ENCODE peak calls at places on chromosomes 12 and 14, in seven cellular contexts. Q is spleen, L is uterus, N is heart right ventricle, M is astrocyte, R is Peyer's patch, W is dorsolateral prefrontal cortex. J is an unnamed sample.

GRCh38 chr14:93007225-93007997 is 84.5 kb downstream of the CHGA start:
- DNase-seq in Q (no peak), W (peak), L (peak), R (peak), N (no peak), M (peak), J (peak)

GRCh38 chr14:65824285-65824977 is 411.9 kb downstream of the FUT8 start:
- DNase-seq in R (peak), M (peak), L (peak), N (no peak), W (peak), Q (no peak), J (peak)

GRCh38 chr12:52058631-52059324 is 7.5 kb downstream of the NR4A1 start:
- DNase-seq in L (no peak), N (no peak), R (no peak), W (peak), Q (no peak), M (no peak), J (no peak)

GRCh38 chr14:94162466-94162865 is 11.7 kb upstream of the PPP4R4 start:
- DNase-seq in W (no peak), N (no peak), R (no peak), Q (no peak), M (no peak), L (no peak), J (no peak)

GRCh38 chr12:126487581-126487980 is 1422.3 kb downstream of the AACS start:
- DNase-seq in L (no peak), W (no peak), M (peak), Q (no peak), N (no peak), R (no peak), J (no peak)

GRCh38 chr14:74733241-74733640 is 20.3 kb downstream of the FCF1 start:
- DNase-seq in M (no peak), L (no peak), W (no peak), N (no peak), Q (no peak), R (no peak), J (no peak)

GRCh38 chr12:57770734-57771133 is 1.2 kb downstream of the METTL1 start:
- DNase-seq in R (no peak), W (no peak), N (no peak), L (no peak), Q (no peak), M (no peak), J (no peak)

GRCh38 chr12:89453579-89453978 is 71.0 kb downstream of the GALNT4 start:
- DNase-seq in R (no peak), M (peak), Q (no peak), W (no peak), L (no peak), N (no peak), J (peak)

GRCh38 chr12:9404469-9405260 is 196.5 kb upstream of the PZP start:
- DNase-seq in L (peak), Q (no peak), W (no peak), N (no peak), M (no peak), R (no peak), J (no peak)

GRCh38 chr12:104604070-104604994 is 147.6 kb downstream of the CHST11 start:
- DNase-seq in W (peak), N (peak), M (peak), R (peak), Q (no peak), L (peak), J (peak)
- H3K4me3 ChIP-seq in W (no peak), N (no peak), M (peak), R (no peak), Q (no peak), L (no peak), J (no peak)

GRCh38 chr12:86513206-86513605 is 257.0 kb upstream of the MGAT4C start:
- DNase-seq in Q (no peak), M (no peak), W (no peak), R (no peak), L (no peak), N (no peak), J (no peak)
- H3K4me3 ChIP-seq in Q (no peak), M (no peak), W (peak), R (no peak), L (no peak), N (no peak), J (no peak)

DNA sequence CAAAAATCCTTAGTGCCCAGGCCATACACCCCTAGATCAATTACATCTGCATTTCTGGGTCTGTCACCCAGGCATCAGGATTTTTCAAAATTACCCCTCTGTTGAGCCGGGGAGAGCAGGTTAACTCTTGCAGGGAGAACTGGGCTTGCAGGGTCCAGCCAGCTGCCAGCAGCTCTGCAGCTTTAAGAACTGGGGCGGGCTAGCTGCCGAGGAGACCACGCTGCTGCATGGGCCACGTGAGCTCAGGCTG is at the start of gene DGLUCY:
- DNase-seq in N (peak), L (peak), W (no peak), M (peak), R (peak), Q (peak), J (no peak)
- H3K4me3 ChIP-seq in N (peak), L (peak), W (peak), M (peak), R (peak), Q (peak), J (peak)

GRCh38 chr12:91877022-91877421 is 268.6 kb downstream of the BTG1 start:
- DNase-seq in Q (peak), L (peak), M (peak), W (no peak), R (peak), N (no peak), J (peak)
- H3K4me3 ChIP-seq in Q (no peak), L (no peak), M (no peak), W (no peak), R (no peak), N (no peak), J (no peak)

DNA sequence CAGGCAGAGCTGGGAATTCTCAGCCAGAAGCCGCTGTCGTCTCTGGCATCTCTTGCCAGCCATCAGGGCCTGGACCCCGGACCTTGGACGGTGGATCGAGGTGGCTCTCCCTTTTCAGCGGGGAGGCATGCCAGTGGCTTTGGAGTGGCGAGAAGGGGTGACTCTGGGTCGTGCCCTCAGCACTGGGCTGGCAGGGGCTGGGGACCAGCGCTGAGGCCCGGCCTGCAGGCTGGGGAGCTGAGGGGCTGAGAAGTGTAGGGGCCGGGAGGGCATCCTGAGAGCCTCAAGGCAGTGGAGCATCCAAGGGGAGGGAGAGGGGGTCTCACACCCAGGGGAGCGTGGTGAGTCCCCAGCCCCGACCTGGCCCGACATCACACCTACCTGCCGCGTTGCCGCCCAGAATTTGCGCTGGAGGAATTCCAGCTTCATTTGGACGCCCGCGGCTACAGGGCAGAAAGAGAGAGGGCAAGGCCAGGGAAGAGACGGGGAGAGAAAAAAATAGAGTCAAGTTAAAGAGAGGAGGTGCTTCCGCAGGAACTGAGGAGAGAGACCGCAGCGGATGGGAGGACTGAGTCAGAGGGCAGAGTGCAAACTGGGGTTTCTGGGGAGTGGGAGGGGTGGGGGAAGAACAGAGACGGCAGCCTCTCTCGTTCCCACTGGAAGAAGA is 9.0 kb upstream of the LRTM2 start:
- DNase-seq in Q (peak), N (no peak), L (no peak), W (no peak), R (no peak), M (peak), J (no peak)
- H3K4me3 ChIP-seq in Q (no peak), N (no peak), L (no peak), W (no peak), R (no peak), M (no peak), J (no peak)

GRCh38 chr12:131825146-131825892 is 2.9 kb upstream of the MMP17 start:
- DNase-seq in R (no peak), N (no peak), L (no peak), M (peak), W (no peak), Q (no peak), J (no peak)
- H3K4me3 ChIP-seq in R (no peak), N (no peak), L (no peak), M (peak), W (peak), Q (no peak), J (no peak)

DNA sequence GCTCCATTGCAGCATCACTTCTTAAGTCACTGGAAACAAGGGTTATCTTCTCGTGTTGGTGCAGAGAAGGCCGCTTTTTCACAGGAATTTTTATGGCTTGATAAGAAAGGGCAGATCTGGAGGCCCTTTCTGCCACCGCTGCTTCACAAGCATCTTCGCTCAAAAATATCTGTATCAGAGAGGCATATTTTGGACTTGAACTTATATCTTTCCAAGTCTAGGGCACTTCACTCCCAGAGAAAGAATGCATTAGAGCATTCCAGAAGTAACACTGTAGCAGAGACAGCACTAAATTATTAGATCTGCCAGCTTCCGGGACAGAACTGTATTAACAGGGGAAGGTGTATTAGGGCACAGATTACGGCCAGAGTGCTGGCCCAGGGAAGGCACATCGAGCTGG is 151.7 kb upstream of the AMIGO2 start:
- DNase-seq in N (no peak), Q (no peak), W (no peak), L (no peak), R (no peak), M (peak), J (no peak)
- H3K4me3 ChIP-seq in N (no peak), Q (no peak), W (no peak), L (no peak), R (no peak), M (no peak), J (no peak)

GRCh38 chr14:59481407-59482119 is 2.6 kb downstream of the L3HYPDH start:
- DNase-seq in M (peak), W (no peak), N (no peak), Q (no peak), R (no peak), L (no peak), J (peak)
- H3K4me3 ChIP-seq in M (peak), W (peak), N (peak), Q (no peak), R (no peak), L (no peak), J (no peak)

GRCh38 chr14:80973918-80974317 is 18.5 kb downstream of the TSHR start:
- DNase-seq in N (no peak), L (peak), Q (no peak), W (no peak), R (no peak), M (peak), J (no peak)
- H3K4me3 ChIP-seq in N (no peak), L (no peak), Q (no peak), W (no peak), R (no peak), M (no peak), J (no peak)